ENCODE peak calls at places on chromosomes 2 and 18, in five cellular contexts. W is uterus, D is IMR-90, G is erythroblast, T is adrenal gland. C is an unnamed sample.

GRCh38 chr18:38654966-38655365 is 1089.4 kb upstream of the CELF4 start:
- DNase-seq in D (no peak), T (no peak), G (no peak), W (no peak), C (no peak)

GRCh38 chr2:10968176-10968575 is 56.4 kb downstream of the KCNF1 start:
- DNase-seq in D (no peak), W (no peak), T (no peak), G (no peak), C (no peak)

GRCh38 chr2:176137249-176137573 is 7.7 kb downstream of the HOXD8 start:
- DNase-seq in G (no peak), W (no peak), D (no peak), T (peak; percentile 14), C (no peak)

GRCh38 chr2:43032248-43032893 is 194.0 kb downstream of the ZFP36L2 start:
- DNase-seq in W (peak; percentile 87), G (no peak), D (no peak), T (peak; percentile 79), C (no peak)

GRCh38 chr2:11011359-11011758 is 99.6 kb downstream of the KCNF1 start:
- DNase-seq in G (no peak), D (no peak), W (no peak), T (no peak), C (no peak)

GRCh38 chr2:88320374-88320773 is 132.1 kb downstream of the FOXI3 start:
- DNase-seq in T (no peak), G (no peak), D (no peak), W (no peak), C (no peak)

GRCh38 chr2:187875271-187875670 is 321.0 kb upstream of the TFPI start:
- DNase-seq in D (no peak), G (no peak), W (no peak), T (no peak), C (no peak)

GRCh38 chr2:47595690-47596089 is 187.3 kb upstream of the MSH6 start:
- DNase-seq in D (no peak), T (no peak), W (no peak), G (no peak), C (no peak)

GRCh38 chr2:64094663-64095382 is 49.4 kb downstream of the PELI1 start:
- DNase-seq in W (no peak), T (no peak), D (no peak), G (no peak), C (no peak)

GRCh38 chr2:139165041-139165440 is 384.9 kb upstream of the NXPH2 start:
- DNase-seq in D (no peak), T (no peak), W (no peak), G (no peak), C (no peak)

GRCh38 chr18:79252904-79253633 is 142.7 kb upstream of the NFATC1 start:
- DNase-seq in G (no peak), T (peak; percentile 45), D (no peak), W (no peak), C (no peak)

GRCh38 chr2:118032169-118033013 is 18.5 kb upstream of the CCDC93 start:
- DNase-seq in G (peak; percentile 34), T (peak; percentile 62), D (peak; percentile 34), W (no peak), C (no peak)

DNA sequence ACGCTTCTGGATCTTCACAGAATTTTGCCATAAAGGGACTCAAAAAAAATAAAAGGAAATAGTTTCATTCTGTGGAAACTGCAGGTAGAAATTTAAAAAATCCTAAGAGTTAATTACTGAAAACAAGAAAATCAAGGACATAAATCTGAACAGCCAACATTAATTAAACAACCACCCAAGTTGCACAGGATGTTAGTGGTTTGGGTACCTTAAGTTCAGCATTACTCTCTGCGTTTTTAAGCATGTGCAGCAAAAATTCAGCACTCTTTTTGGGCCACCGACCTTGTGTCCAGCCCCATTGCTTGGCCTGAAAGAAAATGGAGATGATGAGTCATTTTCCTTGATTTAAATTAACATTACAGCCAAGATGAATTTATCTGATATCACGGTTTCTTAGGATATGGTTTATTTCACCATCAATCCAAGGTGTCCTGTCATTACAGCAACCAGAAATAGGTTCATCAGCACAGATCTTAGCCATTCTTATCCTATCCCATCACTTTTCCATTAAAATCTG is 3.3 kb upstream of the C18orf32 start:
- DNase-seq in W (no peak), G (no peak), T (no peak), D (no peak), C (no peak)
- TF ChIP-seq POLR2A in W (no peak), G (no peak), T (no peak), D (no peak), C (no peak)

GRCh38 chr2:54558188-54558975 is 102.3 kb downstream of the SPTBN1 start:
- DNase-seq in W (peak; percentile 56), D (peak; percentile 64), T (peak; percentile 81), G (peak; percentile 69), C (no peak)

GRCh38 chr2:54556659-54557121 is 100.6 kb downstream of the SPTBN1 start:
- DNase-seq in D (peak; percentile 83), W (peak; percentile 63), T (no peak), G (no peak), C (peak; percentile 51)

GRCh38 chr2:54557211-54557600 is 101.1 kb downstream of the SPTBN1 start:
- DNase-seq in G (no peak), T (no peak), D (no peak), W (no peak), C (no peak)

GRCh38 chr2:54558976-54559410 is 102.9 kb downstream of the SPTBN1 start:
- DNase-seq in G (no peak), W (no peak), D (no peak), T (no peak), C (no peak)

GRCh38 chr2:54557601-54558187 is 101.6 kb downstream of the SPTBN1 start:
- DNase-seq in T (peak; percentile 70), W (peak; percentile 42), D (no peak), G (peak; percentile 45), C (no peak)
- TF ChIP-seq POLR2A in T (no peak), W (no peak), D (no peak), G (no peak), C (no peak)

GRCh38 chr2:96534131-96534530 is 2.4 kb upstream of the ARID5A start:
- DNase-seq in D (no peak), G (no peak), T (no peak), W (no peak), C (no peak)

GRCh38 chr2:96531872-96532505 is 4.6 kb upstream of the ARID5A start:
- DNase-seq in G (peak; percentile 70), D (peak; percentile 99), W (peak; percentile 100), T (peak; percentile 97), C (peak; percentile 98)

GRCh38 chr2:96534701-96535181 is 1.8 kb upstream of the ARID5A start:
- DNase-seq in G (no peak), T (no peak), W (no peak), D (no peak), C (no peak)

GRCh38 chr2:96532641-96533291 is 3.8 kb upstream of the ARID5A start:
- DNase-seq in D (no peak), W (no peak), G (no peak), T (no peak), C (no peak)

DNA sequence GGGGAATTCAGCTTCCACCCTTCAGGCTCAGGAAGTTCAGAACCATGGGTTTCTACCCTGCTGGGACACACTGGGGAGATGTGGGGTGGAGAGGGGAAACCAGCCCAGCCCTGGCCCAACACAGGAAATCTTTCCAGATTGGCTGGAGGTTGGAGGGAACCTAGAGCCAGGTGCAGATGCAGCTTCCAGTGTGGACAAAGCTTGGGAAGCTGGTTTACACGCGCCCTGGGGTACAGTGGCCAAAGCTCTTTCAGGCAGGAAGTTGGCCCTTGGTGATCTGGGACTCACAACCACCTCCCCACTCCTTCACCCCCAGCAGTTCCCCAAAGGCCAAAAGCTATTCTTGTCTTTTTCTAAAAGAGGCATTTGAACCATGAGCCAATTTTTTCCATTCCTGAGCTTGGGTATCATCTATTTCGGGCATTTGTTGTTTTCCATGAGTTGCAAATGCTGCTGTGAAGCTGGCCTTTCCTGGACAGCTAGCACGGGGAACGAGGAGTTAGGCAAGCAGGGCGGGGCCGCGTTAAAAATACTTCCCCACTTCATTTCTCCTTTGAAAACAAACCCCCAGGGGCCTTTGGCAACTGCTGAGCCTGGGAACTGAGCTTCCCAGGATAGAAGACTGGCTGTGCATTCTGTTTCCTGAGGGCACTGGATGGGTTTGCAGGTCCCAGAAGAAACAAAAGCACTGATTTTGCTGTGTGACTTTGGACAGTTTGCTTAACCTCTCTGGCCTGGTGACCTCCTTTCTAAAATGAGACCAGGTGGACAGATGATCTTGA is 3.1 kb upstream of the ARID5A start:
- DNase-seq in G (no peak), W (peak; percentile 91), D (peak; percentile 34), T (peak; percentile 72), C (no peak)
- TF ChIP-seq POLR2A in G (no peak), W (peak; percentile 30), D (no peak), T (no peak), C (no peak)

DNA sequence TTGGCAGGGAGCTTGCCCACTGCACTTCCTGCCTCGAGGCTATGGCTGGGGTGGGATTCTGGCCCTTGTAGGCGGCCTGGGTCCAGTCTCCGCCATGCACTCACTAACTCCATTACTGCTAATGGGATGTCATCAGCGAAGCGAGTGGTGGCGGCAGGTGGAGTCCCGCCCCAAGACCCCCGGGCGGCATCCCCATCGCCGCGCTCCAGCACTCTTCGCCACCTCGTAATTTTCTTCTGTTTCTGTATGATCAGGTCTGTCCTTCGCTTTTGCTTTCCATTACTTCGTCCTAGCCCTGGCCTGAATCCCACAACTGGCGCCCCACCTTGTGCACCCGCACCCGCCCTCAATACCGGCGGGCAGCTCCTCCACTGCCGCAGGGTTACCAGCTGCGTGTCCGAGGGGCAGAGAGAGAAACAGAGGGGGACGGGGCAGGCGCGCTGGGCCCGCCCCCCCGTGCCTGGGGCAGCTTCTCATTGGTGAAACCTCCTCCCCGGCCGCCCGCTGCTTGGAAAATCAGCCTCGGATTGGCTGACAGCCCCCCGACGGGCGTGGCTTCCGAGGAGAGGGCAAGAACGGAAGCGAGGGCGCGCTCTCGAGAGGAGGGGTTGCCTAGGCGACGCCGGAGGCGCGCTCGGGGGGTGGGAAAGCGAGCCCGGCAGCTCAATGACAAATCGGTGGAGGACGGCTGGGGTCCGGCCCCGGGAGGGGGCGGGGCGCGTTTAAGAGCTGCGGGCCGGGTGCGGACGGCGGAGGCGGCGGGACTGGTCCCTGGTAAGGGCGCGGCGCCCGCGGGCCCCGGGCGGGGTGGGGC is at the start of gene RALB:
- DNase-seq in D (peak; percentile 97), G (peak; percentile 98), T (peak; percentile 99), W (peak; percentile 99), C (peak; percentile 96)
- TF ChIP-seq POLR2A in D (peak; percentile 54), G (peak; percentile 79), T (peak; percentile 81), W (peak; percentile 60), C (peak; percentile 88)

DNA sequence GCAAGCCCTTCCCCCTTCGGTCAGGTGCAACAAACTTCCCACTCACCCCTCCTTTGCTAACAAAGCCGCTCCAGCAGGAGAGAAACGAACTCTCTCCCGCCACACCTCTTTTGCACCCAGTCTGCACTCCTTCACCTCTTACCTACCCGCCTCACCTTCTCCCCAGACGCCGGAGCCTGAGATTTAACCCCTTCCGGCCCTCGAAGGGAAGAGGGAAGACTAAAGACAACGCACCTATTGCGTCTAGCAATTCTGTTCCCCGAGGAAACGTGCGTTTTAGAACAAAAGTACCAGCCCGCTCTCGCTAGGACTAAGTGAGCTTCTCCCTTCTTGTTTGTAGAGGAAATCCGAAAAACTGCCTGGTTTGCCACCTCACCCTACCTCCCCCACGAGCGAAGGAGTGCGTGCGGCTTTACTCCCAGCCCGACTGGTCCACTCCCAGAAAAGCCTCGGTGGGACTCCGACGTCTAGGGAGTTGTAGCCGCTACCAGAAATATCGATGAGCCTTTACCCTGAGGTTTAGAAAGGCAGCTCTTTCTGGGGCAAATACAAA is 441 bp upstream of the PEX13 start:
- DNase-seq in W (peak; percentile 60), T (peak; percentile 77), D (peak; percentile 71), G (peak; percentile 86), C (peak; percentile 46)
- TF ChIP-seq POLR2A in W (peak; percentile 35), T (peak; percentile 78), D (no peak), G (no peak), C (no peak)